ENCODE peak calls at places on chromosome 5, in nine cellular contexts. One of them, this sample, is unnamed.

GRCh38 chr5:180329606-180330269 is 23.4 kb downstream of the GFPT2 start:
- DNase-seq in A549: no peak
- DNase-seq in thyroid gland: no peak
- DNase-seq in right lobe of liver: no peak
- DNase-seq in IMR-90: no peak
- DNase-seq in esophagus squamous epithelium: no peak
- DNase-seq in Peyer's patch: no peak
- DNase-seq in uterus: no peak
- DNase-seq in upper lobe of left lung: no peak
- DNase-seq in this sample: no peak

GRCh38 chr5:59759600-59760357 is 133.7 kb downstream of the PDE4D start:
- DNase-seq in uterus: no peak
- DNase-seq in IMR-90: no peak
- DNase-seq in Peyer's patch: no peak
- DNase-seq in upper lobe of left lung: no peak
- DNase-seq in thyroid gland: no peak
- DNase-seq in esophagus squamous epithelium: no peak
- DNase-seq in right lobe of liver: no peak
- DNase-seq in A549: peak; percentile 49
- DNase-seq in this sample: no peak

GRCh38 chr5:83721878-83722779 is 1.5 kb upstream of the HAPLN1 start:
- DNase-seq in right lobe of liver: peak; percentile 61
- DNase-seq in upper lobe of left lung: peak; percentile 53
- DNase-seq in esophagus squamous epithelium: no peak
- DNase-seq in Peyer's patch: peak; percentile 74
- DNase-seq in uterus: peak; percentile 27
- DNase-seq in A549: peak; percentile 67
- DNase-seq in IMR-90: peak; percentile 63
- DNase-seq in thyroid gland: peak; percentile 45
- DNase-seq in this sample: no peak

GRCh38 chr5:135011355-135012032 is 22.5 kb downstream of the PITX1 start:
- DNase-seq in right lobe of liver: peak; percentile 45
- DNase-seq in IMR-90: no peak
- DNase-seq in upper lobe of left lung: peak; percentile 12
- DNase-seq in Peyer's patch: peak; percentile 19
- DNase-seq in thyroid gland: no peak
- DNase-seq in A549: no peak
- DNase-seq in uterus: no peak
- DNase-seq in esophagus squamous epithelium: no peak
- DNase-seq in this sample: no peak

GRCh38 chr5:11182441-11183080 is 421.5 kb upstream of the DAP start:
- DNase-seq in esophagus squamous epithelium: no peak
- DNase-seq in Peyer's patch: no peak
- DNase-seq in uterus: no peak
- DNase-seq in right lobe of liver: no peak
- DNase-seq in thyroid gland: no peak
- DNase-seq in upper lobe of left lung: no peak
- DNase-seq in A549: peak; percentile 20
- DNase-seq in IMR-90: peak; percentile 47
- DNase-seq in this sample: no peak

GRCh38 chr5:142314129-142314528 is 10.7 kb downstream of the SPRY4 start:
- DNase-seq in right lobe of liver: no peak
- DNase-seq in upper lobe of left lung: no peak
- DNase-seq in thyroid gland: no peak
- DNase-seq in uterus: no peak
- DNase-seq in esophagus squamous epithelium: no peak
- DNase-seq in A549: no peak
- DNase-seq in IMR-90: no peak
- DNase-seq in Peyer's patch: no peak
- DNase-seq in this sample: no peak

GRCh38 chr5:80216753-80217596 is 38.9 kb downstream of the SERINC5 start:
- DNase-seq in A549: no peak
- DNase-seq in Peyer's patch: no peak
- DNase-seq in IMR-90: no peak
- DNase-seq in esophagus squamous epithelium: no peak
- DNase-seq in upper lobe of left lung: peak; percentile 89
- DNase-seq in thyroid gland: peak; percentile 95
- DNase-seq in uterus: peak; percentile 30
- DNase-seq in right lobe of liver: peak; percentile 93
- DNase-seq in this sample: peak; percentile 86

GRCh38 chr5:80069251-80069650 is 34.1 kb downstream of the THBS4 start:
- DNase-seq in upper lobe of left lung: no peak
- DNase-seq in right lobe of liver: no peak
- DNase-seq in A549: no peak
- DNase-seq in uterus: no peak
- DNase-seq in esophagus squamous epithelium: no peak
- DNase-seq in IMR-90: no peak
- DNase-seq in thyroid gland: no peak
- DNase-seq in Peyer's patch: no peak
- DNase-seq in this sample: no peak

GRCh38 chr5:141559481-141559880 is 59.3 kb downstream of the DIAPH1 start:
- DNase-seq in esophagus squamous epithelium: no peak
- DNase-seq in thyroid gland: no peak
- DNase-seq in IMR-90: peak; percentile 73
- DNase-seq in upper lobe of left lung: peak; percentile 28
- DNase-seq in right lobe of liver: no peak
- DNase-seq in uterus: no peak
- DNase-seq in A549: no peak
- DNase-seq in Peyer's patch: no peak
- DNase-seq in this sample: no peak

GRCh38 chr5:169426674-169427250 is 125.8 kb upstream of the SLIT3 start:
- DNase-seq in A549: no peak
- DNase-seq in uterus: no peak
- DNase-seq in IMR-90: no peak
- DNase-seq in esophagus squamous epithelium: no peak
- DNase-seq in upper lobe of left lung: no peak
- DNase-seq in Peyer's patch: no peak
- DNase-seq in right lobe of liver: no peak
- DNase-seq in thyroid gland: no peak
- DNase-seq in this sample: no peak

GRCh38 chr5:35470866-35471265 is 146.8 kb upstream of the SPEF2 start:
- DNase-seq in upper lobe of left lung: no peak
- DNase-seq in thyroid gland: no peak
- DNase-seq in uterus: no peak
- DNase-seq in right lobe of liver: no peak
- DNase-seq in esophagus squamous epithelium: no peak
- DNase-seq in A549: no peak
- DNase-seq in IMR-90: peak; percentile 13
- DNase-seq in Peyer's patch: no peak
- DNase-seq in this sample: no peak

GRCh38 chr5:80054682-80055081 is 19.5 kb downstream of the THBS4 start:
- DNase-seq in upper lobe of left lung: no peak
- DNase-seq in A549: no peak
- DNase-seq in IMR-90: peak; percentile 53
- DNase-seq in thyroid gland: no peak
- DNase-seq in Peyer's patch: no peak
- DNase-seq in uterus: no peak
- DNase-seq in right lobe of liver: no peak
- DNase-seq in esophagus squamous epithelium: no peak
- DNase-seq in this sample: no peak

GRCh38 chr5:65423623-65424022 is 58.1 kb downstream of the ADAMTS6 start:
- DNase-seq in upper lobe of left lung: no peak
- DNase-seq in uterus: no peak
- DNase-seq in thyroid gland: no peak
- DNase-seq in Peyer's patch: no peak
- DNase-seq in A549: no peak
- DNase-seq in IMR-90: no peak
- DNase-seq in esophagus squamous epithelium: no peak
- DNase-seq in right lobe of liver: no peak
- DNase-seq in this sample: no peak

GRCh38 chr5:149062371-149063016 is 368 bp downstream of the SH3TC2 start:
- DNase-seq in IMR-90: peak; percentile 88
- DNase-seq in Peyer's patch: no peak
- DNase-seq in esophagus squamous epithelium: no peak
- DNase-seq in right lobe of liver: no peak
- DNase-seq in upper lobe of left lung: peak; percentile 34
- DNase-seq in thyroid gland: no peak
- DNase-seq in uterus: no peak
- DNase-seq in A549: peak; percentile 34
- DNase-seq in this sample: no peak
- TF ChIP-seq POLR2A in IMR-90: no peak
- TF ChIP-seq POLR2A in Peyer's patch: no peak
- TF ChIP-seq POLR2A in esophagus squamous epithelium: no peak
- TF ChIP-seq POLR2A in right lobe of liver: no peak
- TF ChIP-seq POLR2A in upper lobe of left lung: no peak
- TF ChIP-seq POLR2A in thyroid gland: no peak
- TF ChIP-seq POLR2A in uterus: no peak
- TF ChIP-seq POLR2A in A549: no peak
- TF ChIP-seq POLR2A in this sample: no peak

GRCh38 chr5:173845321-173845720 is 42.8 kb upstream of the CPEB4 start:
- DNase-seq in thyroid gland: no peak
- DNase-seq in IMR-90: no peak
- DNase-seq in uterus: no peak
- DNase-seq in esophagus squamous epithelium: no peak
- DNase-seq in A549: no peak
- DNase-seq in upper lobe of left lung: no peak
- DNase-seq in right lobe of liver: no peak
- DNase-seq in Peyer's patch: no peak
- DNase-seq in this sample: no peak
- H3K27ac ChIP-seq in thyroid gland: no peak overlapping the region
- H3K27ac ChIP-seq in IMR-90: no peak overlapping the region
- H3K27ac ChIP-seq in uterus: no peak overlapping the region
- H3K27ac ChIP-seq in esophagus squamous epithelium: no peak overlapping the region
- H3K27ac ChIP-seq in A549: no peak overlapping the region
- H3K27ac ChIP-seq in upper lobe of left lung: no peak overlapping the region
- H3K27ac ChIP-seq in right lobe of liver: no peak overlapping the region
- H3K27ac ChIP-seq in Peyer's patch: no peak overlapping the region
- H3K27ac ChIP-seq in this sample: no peak overlapping the region

GRCh38 chr5:177303121-177303924 is at the start of the genes PRELID1 and RAB24:
- DNase-seq in right lobe of liver: peak; percentile 93
- DNase-seq in upper lobe of left lung: peak; percentile 92
- DNase-seq in A549: peak; percentile 77
- DNase-seq in IMR-90: peak; percentile 74
- DNase-seq in Peyer's patch: peak; percentile 96
- DNase-seq in uterus: peak; percentile 87
- DNase-seq in thyroid gland: peak; percentile 90
- DNase-seq in esophagus squamous epithelium: no peak
- DNase-seq in this sample: peak; percentile 75
- TF ChIP-seq POLR2A in right lobe of liver: peak; percentile 75
- TF ChIP-seq POLR2A in upper lobe of left lung: peak; percentile 66
- TF ChIP-seq POLR2A in A549: peak; percentile 60
- TF ChIP-seq POLR2A in IMR-90: peak; percentile 66
- TF ChIP-seq POLR2A in Peyer's patch: peak; percentile 58
- TF ChIP-seq POLR2A in uterus: peak; percentile 69
- TF ChIP-seq POLR2A in thyroid gland: no peak
- TF ChIP-seq POLR2A in esophagus squamous epithelium: peak; percentile 79
- TF ChIP-seq POLR2A in this sample: peak; percentile 89

GRCh38 chr5:76787237-76787636 is 31.6 kb upstream of the F2RL1 start:
- DNase-seq in Peyer's patch: no peak
- DNase-seq in upper lobe of left lung: no peak
- DNase-seq in uterus: peak; percentile 43
- DNase-seq in A549: no peak
- DNase-seq in IMR-90: peak; percentile 95
- DNase-seq in esophagus squamous epithelium: no peak
- DNase-seq in right lobe of liver: no peak
- DNase-seq in thyroid gland: peak; percentile 50
- DNase-seq in this sample: peak; percentile 25

GRCh38 chr5:76789991-76790571 is 28.7 kb upstream of the F2RL1 start:
- DNase-seq in Peyer's patch: no peak
- DNase-seq in A549: no peak
- DNase-seq in right lobe of liver: no peak
- DNase-seq in uterus: no peak
- DNase-seq in IMR-90: peak; percentile 85
- DNase-seq in upper lobe of left lung: no peak
- DNase-seq in esophagus squamous epithelium: no peak
- DNase-seq in thyroid gland: no peak
- DNase-seq in this sample: no peak

GRCh38 chr5:76790632-76791290 is 28.1 kb upstream of the F2RL1 start:
- DNase-seq in esophagus squamous epithelium: no peak
- DNase-seq in right lobe of liver: no peak
- DNase-seq in A549: peak; percentile 76
- DNase-seq in IMR-90: peak; percentile 100
- DNase-seq in uterus: no peak
- DNase-seq in upper lobe of left lung: no peak
- DNase-seq in thyroid gland: no peak
- DNase-seq in Peyer's patch: no peak
- DNase-seq in this sample: peak; percentile 10

GRCh38 chr5:76785493-76785892 is 33.3 kb upstream of the F2RL1 start:
- DNase-seq in esophagus squamous epithelium: no peak
- DNase-seq in thyroid gland: no peak
- DNase-seq in A549: peak; percentile 82
- DNase-seq in IMR-90: peak; percentile 28
- DNase-seq in upper lobe of left lung: no peak
- DNase-seq in right lobe of liver: no peak
- DNase-seq in uterus: no peak
- DNase-seq in Peyer's patch: peak; percentile 63
- DNase-seq in this sample: no peak

GRCh38 chr5:76788362-76788761 is 30.5 kb upstream of the F2RL1 start:
- DNase-seq in uterus: no peak
- DNase-seq in upper lobe of left lung: no peak
- DNase-seq in IMR-90: no peak
- DNase-seq in A549: no peak
- DNase-seq in right lobe of liver: peak; percentile 55
- DNase-seq in thyroid gland: no peak
- DNase-seq in Peyer's patch: peak; percentile 79
- DNase-seq in esophagus squamous epithelium: no peak
- DNase-seq in this sample: no peak
- H3K27ac ChIP-seq in uterus: no peak overlapping the region
- H3K27ac ChIP-seq in upper lobe of left lung: no peak overlapping the region
- H3K27ac ChIP-seq in IMR-90: no peak overlapping the region
- H3K27ac ChIP-seq in A549: peak overlapping the region; percentile 82
- H3K27ac ChIP-seq in right lobe of liver: no peak overlapping the region
- H3K27ac ChIP-seq in thyroid gland: no peak overlapping the region
- H3K27ac ChIP-seq in Peyer's patch: peak overlapping the region; percentile 53
- H3K27ac ChIP-seq in esophagus squamous epithelium: no peak overlapping the region
- H3K27ac ChIP-seq in this sample: no peak overlapping the region

GRCh38 chr5:89707891-89708290 is 701.7 kb downstream of the CETN3 start:
- DNase-seq in Peyer's patch: no peak
- DNase-seq in IMR-90: no peak
- DNase-seq in uterus: no peak
- DNase-seq in right lobe of liver: no peak
- DNase-seq in A549: no peak
- DNase-seq in esophagus squamous epithelium: no peak
- DNase-seq in thyroid gland: no peak
- DNase-seq in upper lobe of left lung: no peak
- DNase-seq in this sample: no peak

GRCh38 chr5:89698028-89698427 is 711.5 kb downstream of the CETN3 start:
- DNase-seq in right lobe of liver: no peak
- DNase-seq in A549: no peak
- DNase-seq in esophagus squamous epithelium: no peak
- DNase-seq in thyroid gland: no peak
- DNase-seq in upper lobe of left lung: no peak
- DNase-seq in Peyer's patch: no peak
- DNase-seq in uterus: no peak
- DNase-seq in IMR-90: no peak
- DNase-seq in this sample: no peak

DNA sequence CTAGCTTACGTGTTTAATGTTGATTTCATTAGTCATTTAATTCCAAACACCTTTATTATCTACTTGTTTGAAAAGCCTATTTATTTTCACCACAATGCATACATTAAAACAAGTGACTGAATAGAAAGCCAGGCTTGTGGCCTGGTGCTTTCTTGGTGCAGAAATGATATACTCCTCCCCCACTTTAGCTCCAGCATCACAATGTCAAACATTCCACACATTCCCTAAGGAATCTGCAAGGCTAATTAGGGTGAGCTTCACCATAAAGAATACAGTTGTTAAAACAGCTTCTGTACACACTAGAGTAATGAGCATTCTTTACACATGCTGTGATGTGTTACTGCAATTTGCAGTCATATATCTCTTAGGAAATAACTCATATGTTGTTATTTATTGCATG is 705.8 kb downstream of the CETN3 start:
- DNase-seq in upper lobe of left lung: no peak
- DNase-seq in right lobe of liver: no peak
- DNase-seq in thyroid gland: no peak
- DNase-seq in IMR-90: no peak
- DNase-seq in Peyer's patch: no peak
- DNase-seq in A549: no peak
- DNase-seq in uterus: no peak
- DNase-seq in esophagus squamous epithelium: no peak
- DNase-seq in this sample: no peak
- TF ChIP-seq POLR2A in upper lobe of left lung: no peak
- TF ChIP-seq POLR2A in right lobe of liver: no peak
- TF ChIP-seq POLR2A in thyroid gland: no peak
- TF ChIP-seq POLR2A in IMR-90: no peak
- TF ChIP-seq POLR2A in Peyer's patch: no peak
- TF ChIP-seq POLR2A in A549: no peak
- TF ChIP-seq POLR2A in uterus: no peak
- TF ChIP-seq POLR2A in esophagus squamous epithelium: no peak
- TF ChIP-seq POLR2A in this sample: no peak

This sample was measured in gastrocnemius medialis.